ENCODE peak calls at places on chromosomes 13 and 19, in eight cellular contexts. I, A, X, Q, V, E, O and G are unnamed samples.

GRCh38 chr13:64057372-64058020 is 2641.8 kb upstream of the PCDH20 start:
- DNase-seq in I (no peak), A (no peak), X (no peak), Q (no peak), V (no peak), E (no peak), O (no peak), G (no peak)

GRCh38 chr13:26719356-26719945 is 41.1 kb downstream of the GPR12 start:
- DNase-seq in I (peak; percentile 48), A (no peak), X (no peak), Q (no peak), V (no peak), E (no peak), O (no peak), G (no peak)

GRCh38 chr13:97371486-97372109 is 62.4 kb upstream of the RAP2A start:
- DNase-seq in I (no peak), A (no peak), X (no peak), Q (no peak), V (no peak), E (no peak), O (no peak), G (no peak)

GRCh38 chr19:3025516-3025890 is 3.6 kb downstream of the TLE2 start:
- DNase-seq in I (no peak), A (no peak), X (no peak), Q (no peak), V (no peak), E (no peak), O (no peak), G (no peak)

GRCh38 chr13:112219753-112220152 is 152.8 kb downstream of the SOX1 start:
- DNase-seq in I (no peak), A (no peak), X (no peak), Q (no peak), V (no peak), E (no peak), O (no peak), G (no peak)

GRCh38 chr19:43467730-43468129 is 2.3 kb upstream of the LYPD3 start:
- DNase-seq in I (no peak), A (no peak), X (no peak), Q (no peak), V (peak; percentile 48), E (no peak), O (no peak), G (no peak)

GRCh38 chr19:12796146-12797071 is 5.1 kb downstream of the JUNB start:
- DNase-seq in I (peak; percentile 93), A (peak; percentile 75), X (peak; percentile 65), Q (peak; percentile 66), V (peak; percentile 73), E (no peak), O (peak; percentile 64), G (peak; percentile 93)

GRCh38 chr13:44045179-44045562 is 165.5 kb downstream of the LACC1 start:
- DNase-seq in I (peak; percentile 75), A (no peak), X (no peak), Q (no peak), V (no peak), E (no peak), O (no peak), G (no peak)

GRCh38 chr19:18342090-18342632 is 1.8 kb downstream of the PGPEP1 start:
- DNase-seq in I (no peak), A (no peak), X (no peak), Q (no peak), V (no peak), E (no peak), O (no peak), G (no peak)

GRCh38 chr13:109938255-109938936 is 152.0 kb upstream of the IRS2 start:
- DNase-seq in I (no peak), A (no peak), X (no peak), Q (no peak), V (peak; percentile 87), E (no peak), O (no peak), G (no peak)

GRCh38 chr13:59111711-59112110 is 1052.0 kb downstream of the DIAPH3 start:
- DNase-seq in I (peak; percentile 45), A (no peak), X (no peak), Q (no peak), V (peak; percentile 92), E (no peak), O (no peak), G (no peak)

GRCh38 chr13:46124967-46125933 is 20.4 kb upstream of the CPB2 start:
- DNase-seq in I (no peak), A (no peak), X (no peak), Q (no peak), V (no peak), E (no peak), O (no peak), G (no peak)

GRCh38 chr13:111038887-111039286 is 76.2 kb upstream of the ARHGEF7 start:
- DNase-seq in I (no peak), A (no peak), X (no peak), Q (no peak), V (no peak), E (no peak), O (no peak), G (no peak)

GRCh38 chr13:69970521-69970920 is 137.1 kb upstream of the ATXN8OS start:
- DNase-seq in I (no peak), A (no peak), X (no peak), Q (no peak), V (peak; percentile 29), E (no peak), O (no peak), G (no peak)

GRCh38 chr13:101576452-101576851 is 124.0 kb downstream of the ITGBL1 start:
- DNase-seq in I (peak; percentile 24), A (no peak), X (no peak), Q (no peak), V (peak; percentile 61), E (no peak), O (no peak), G (no peak)

GRCh38 chr13:45055198-45055901 is 65.0 kb upstream of the GTF2F2 start:
- DNase-seq in I (no peak), A (peak; percentile 3), X (no peak), Q (no peak), V (peak; percentile 97), E (no peak), O (no peak), G (no peak)

GRCh38 chr19:16702123-16702522 is 17.5 kb upstream of the NWD1 start:
- DNase-seq in I (peak; percentile 54), A (no peak), X (no peak), Q (no peak), V (peak; percentile 51), E (no peak), O (no peak), G (no peak)

GRCh38 chr13:46947425-46948191 is 50.8 kb upstream of the HTR2A start:
- DNase-seq in I (no peak), A (no peak), X (no peak), Q (no peak), V (no peak), E (no peak), O (no peak), G (no peak)

GRCh38 chr13:72698164-72698563 is 29.3 kb downstream of the MZT1 start:
- DNase-seq in I (no peak), A (no peak), X (no peak), Q (no peak), V (no peak), E (no peak), O (no peak), G (no peak)

GRCh38 chr13:74197686-74198085 is 63.5 kb upstream of the KLF12 start:
- DNase-seq in I (no peak), A (no peak), X (no peak), Q (no peak), V (no peak), E (no peak), O (no peak), G (no peak)

GRCh38 chr19:30708416-30708815 is 336.2 kb downstream of the ZNF536 start:
- DNase-seq in I (no peak), A (no peak), X (no peak), Q (no peak), V (no peak), E (no peak), O (no peak), G (no peak)

GRCh38 chr19:18000981-18001836 is 6.8 kb upstream of the ARRDC2 start:
- DNase-seq in I (peak; percentile 92), A (peak; percentile 86), X (peak; percentile 92), Q (peak; percentile 94), V (peak; percentile 80), E (no peak), O (peak; percentile 16), G (peak; percentile 96)

GRCh38 chr13:26420282-26420960 is 137.1 kb upstream of the WASF3 start:
- DNase-seq in I (no peak), A (no peak), X (no peak), Q (no peak), V (peak; percentile 6), E (no peak), O (no peak), G (no peak)